ENCODE peak calls at places on chromosome 4, in seven cellular contexts. V is K562, Q is sigmoid colon, G is IMR-90, D is fibroblast of villous mesenchyme, I is coronary artery, B is cardiac muscle cell. R is an unnamed sample.

GRCh38 chr4:38568768-38569167 is 95.2 kb upstream of the KLF3 start:
- DNase-seq in V (no peak), Q (no peak), G (no peak), D (no peak), I (no peak), B (no peak), R (no peak)

GRCh38 chr4:36348403-36348938 is 67.1 kb downstream of the DTHD1 start:
- DNase-seq in V (no peak), Q (no peak), G (no peak), D (no peak), I (no peak), B (no peak), R (no peak)

GRCh38 chr4:124118061-124118460 is 594.5 kb downstream of the ANKRD50 start:
- DNase-seq in V (no peak), Q (no peak), G (no peak), D (no peak), I (no peak), B (no peak), R (peak)

GRCh38 chr4:45554423-45554822 is 569.4 kb downstream of the GABRG1 start:
- DNase-seq in V (no peak), Q (no peak), G (no peak), D (no peak), I (no peak), B (peak), R (no peak)

GRCh38 chr4:142565771-142566170 is 280.3 kb downstream of the INPP4B start:
- DNase-seq in V (no peak), Q (no peak), G (no peak), D (no peak), I (no peak), B (no peak), R (no peak)

GRCh38 chr4:2643555-2643954 is 107.1 kb downstream of the FAM193A start:
- DNase-seq in V (no peak), Q (peak), G (no peak), D (no peak), I (no peak), B (no peak), R (no peak)

GRCh38 chr4:90099795-90100194 is 27.4 kb upstream of the CCSER1 start:
- DNase-seq in V (no peak), Q (no peak), G (no peak), D (no peak), I (no peak), B (no peak), R (peak)

GRCh38 chr4:86283341-86283740 is 76.5 kb downstream of the MAPK10 start:
- DNase-seq in V (no peak), Q (no peak), G (no peak), D (no peak), I (no peak), B (peak), R (no peak)

GRCh38 chr4:119041951-119042560 is 93.6 kb upstream of the MYOZ2 start:
- DNase-seq in V (peak), Q (peak), G (peak), D (peak), I (no peak), B (peak), R (peak)

GRCh38 chr4:140004580-140005314 is 149.2 kb downstream of the MAML3 start:
- DNase-seq in V (no peak), Q (peak), G (peak), D (peak), I (no peak), B (peak), R (peak)

GRCh38 chr4:34181311-34181808 is 2063.0 kb downstream of the ARAP2 start:
- DNase-seq in V (no peak), Q (no peak), G (peak), D (peak), I (no peak), B (peak), R (peak)

GRCh38 chr4:140756292-140757219 is at the start of gene TBC1D9:
- DNase-seq in V (no peak), Q (peak), G (peak), D (peak), I (peak), B (peak), R (peak)

GRCh38 chr4:184100297-184100885 is 117.3 kb downstream of the ENPP6 start:
- DNase-seq in V (peak), Q (no peak), G (peak), D (peak), I (no peak), B (peak), R (peak)

GRCh38 chr4:175947117-175947722 is 118.4 kb upstream of the WDR17 start:
- DNase-seq in V (no peak), Q (no peak), G (peak), D (peak), I (no peak), B (peak), R (peak)

GRCh38 chr4:175951794-175952193 is 113.8 kb upstream of the WDR17 start:
- DNase-seq in V (no peak), Q (no peak), G (peak), D (no peak), I (no peak), B (no peak), R (peak)

DNA sequence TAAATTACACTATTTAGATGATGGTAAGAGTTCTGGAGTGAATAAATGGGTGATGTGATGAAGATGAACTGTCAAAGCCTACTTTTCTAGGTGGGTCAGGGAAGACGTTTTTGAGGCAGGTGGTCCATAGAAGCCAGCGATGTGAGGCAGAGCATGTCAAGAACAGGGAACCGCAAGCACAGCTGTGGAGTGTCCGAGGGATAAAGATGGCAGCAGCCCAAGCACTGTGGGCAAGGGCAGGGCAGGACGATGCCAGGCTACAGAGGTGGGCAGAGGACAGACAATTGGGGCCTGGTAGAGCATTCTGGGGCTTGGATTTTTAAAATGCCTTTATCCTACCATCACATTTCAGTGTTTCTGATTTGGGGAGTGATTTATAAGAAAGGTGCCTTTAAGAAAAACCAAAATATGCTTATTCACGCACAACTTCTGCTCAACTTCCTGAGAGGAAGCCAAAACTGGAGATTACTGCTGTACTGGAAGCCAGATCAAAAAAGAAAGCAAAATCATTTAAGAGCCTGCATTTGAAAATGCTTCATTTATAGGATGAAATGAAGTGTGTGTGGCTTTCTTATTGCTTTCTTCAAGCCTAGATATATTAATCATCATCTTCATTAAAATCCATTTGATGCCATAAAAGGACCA is 119.0 kb upstream of the WDR17 start:
- DNase-seq in V (no peak), Q (no peak), G (no peak), D (no peak), I (no peak), B (peak), R (peak)
- H3K4me3 ChIP-seq in V (no peak), Q (peak), G (no peak), D (no peak), I (peak), B (no peak), R (no peak)

GRCh38 chr4:108492816-108493595 is 127.4 kb upstream of the RPL34 start:
- DNase-seq in V (no peak), Q (no peak), G (peak), D (peak), I (no peak), B (peak), R (no peak)
- TF ChIP-seq CTCF in V (peak), Q (no peak), G (peak), D (peak), I (no peak), B (peak), R (peak)

DNA sequence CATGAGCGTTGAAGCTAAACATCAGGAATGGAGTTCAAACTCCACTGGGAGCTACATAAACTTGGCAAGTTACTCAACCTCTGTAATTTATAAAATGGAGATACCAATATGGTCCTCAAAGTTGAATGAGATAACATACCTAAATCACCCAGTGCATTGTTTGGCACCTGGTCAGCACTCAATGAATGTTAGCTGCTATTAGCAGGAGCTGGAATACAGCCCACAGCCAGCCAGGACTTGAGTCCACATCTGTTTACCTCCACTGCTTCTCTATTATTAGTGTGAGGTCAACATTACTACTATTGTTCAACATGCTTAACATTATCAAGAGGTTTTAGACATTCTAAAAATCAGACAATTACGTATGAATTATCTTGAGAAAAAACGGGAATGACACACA is 97.8 kb downstream of the NR3C2 start:
- DNase-seq in V (no peak), Q (no peak), G (no peak), D (no peak), I (no peak), B (no peak), R (no peak)
- H3K4me3 ChIP-seq in V (no peak), Q (no peak), G (no peak), D (no peak), I (no peak), B (no peak), R (no peak)

GRCh38 chr4:61493041-61493440 is 292.9 kb downstream of the ADGRL3 start:
- DNase-seq in V (no peak), Q (no peak), G (no peak), D (no peak), I (no peak), B (no peak), R (no peak)

GRCh38 chr4:61493470-61493869 is 293.3 kb downstream of the ADGRL3 start:
- DNase-seq in V (no peak), Q (no peak), G (no peak), D (no peak), I (no peak), B (no peak), R (no peak)

DNA sequence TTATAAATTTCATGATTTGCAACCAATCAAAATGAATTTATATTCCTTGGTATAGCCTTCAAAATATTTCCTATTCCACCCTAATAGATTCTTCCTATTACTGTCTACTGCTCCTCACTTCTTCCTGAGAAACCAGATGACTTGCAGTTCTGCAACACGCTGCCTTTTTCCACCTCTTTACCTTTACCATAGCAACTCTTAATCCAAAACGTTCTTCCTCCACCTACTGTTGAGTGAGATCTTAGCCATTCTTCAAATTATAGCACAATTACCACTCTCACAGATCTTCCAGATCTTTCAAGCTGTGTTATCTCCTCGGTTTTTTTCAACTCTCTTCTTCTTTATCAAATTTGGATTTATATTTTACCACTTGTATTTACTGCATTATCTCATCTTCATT is 289.8 kb downstream of the ADGRL3 start:
- DNase-seq in V (no peak), Q (no peak), G (no peak), D (no peak), I (no peak), B (no peak), R (no peak)
- TF ChIP-seq CTCF in V (no peak), Q (no peak), G (no peak), D (no peak), I (no peak), B (no peak), R (no peak)

GRCh38 chr4:6640292-6641163 is at the start of gene MRFAP1:
- DNase-seq in V (peak), Q (peak), G (peak), D (peak), I (peak), B (peak), R (peak)

GRCh38 chr4:6641164-6641970 is 882 bp downstream of the MRFAP1 start:
- DNase-seq in V (peak), Q (no peak), G (peak), D (peak), I (peak), B (peak), R (peak)

GRCh38 chr4:6641971-6642320 is 1.5 kb downstream of the MRFAP1 start:
- DNase-seq in V (no peak), Q (no peak), G (peak), D (peak), I (no peak), B (no peak), R (peak)

GRCh38 chr4:6644792-6645530 is 4.5 kb downstream of the MRFAP1 start:
- DNase-seq in V (peak), Q (no peak), G (no peak), D (no peak), I (no peak), B (no peak), R (no peak)

GRCh38 chr4:6643141-6643847 is 2.8 kb downstream of the MRFAP1 start:
- DNase-seq in V (no peak), Q (no peak), G (no peak), D (no peak), I (no peak), B (no peak), R (no peak)
- H3K4me3 ChIP-seq in V (no peak), Q (no peak), G (no peak), D (no peak), I (peak), B (no peak), R (no peak)

GRCh38 chr4:48269861-48270515 is 350 bp upstream of the TEC start:
- DNase-seq in V (peak), Q (peak), G (peak), D (peak), I (peak), B (peak), R (peak)
- TF ChIP-seq CTCF in V (peak), Q (peak), G (no peak), D (peak), I (no peak), B (peak), R (peak)

DNA sequence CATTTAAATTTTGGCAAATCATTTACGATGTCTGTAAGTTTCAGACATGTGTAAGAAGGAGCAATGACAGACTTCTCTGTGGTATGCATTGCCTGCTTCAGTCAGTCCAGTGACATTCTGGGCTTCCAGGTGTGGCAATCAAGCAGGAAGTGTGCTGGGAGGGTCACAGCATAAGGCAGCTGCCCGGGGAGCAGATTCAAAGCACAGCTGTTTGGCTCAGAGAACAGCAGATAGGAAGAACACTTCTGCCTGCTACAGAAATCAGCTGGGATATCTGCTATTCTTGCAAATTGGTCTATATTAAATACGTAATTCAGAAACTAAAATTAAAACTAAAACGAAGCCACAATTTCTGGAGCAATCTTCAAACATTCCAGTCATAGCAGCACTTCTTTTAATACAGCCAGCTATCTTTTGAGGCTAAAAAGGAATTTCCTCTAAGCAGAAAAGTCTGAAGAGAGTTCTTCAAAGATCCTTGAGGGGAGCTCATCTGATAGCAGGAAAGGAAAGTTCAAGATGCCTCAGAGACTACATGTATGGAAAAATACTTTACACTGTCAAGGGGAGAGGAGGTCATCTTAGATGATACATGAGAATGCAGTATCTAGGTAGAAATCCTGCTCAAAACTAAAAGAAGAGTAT is 47.4 kb upstream of the GALNT7 start:
- DNase-seq in V (peak), Q (no peak), G (peak), D (peak), I (no peak), B (peak), R (peak)
- H3K4me3 ChIP-seq in V (no peak), Q (no peak), G (no peak), D (no peak), I (no peak), B (no peak), R (no peak)

GRCh38 chr4:136864580-136865185 is 667.6 kb downstream of the PCDH18 start:
- DNase-seq in V (peak), Q (no peak), G (peak), D (peak), I (no peak), B (peak), R (peak)
- TF ChIP-seq CTCF in V (peak), Q (peak), G (peak), D (peak), I (peak), B (peak), R (peak)

R was measured in cardiac fibroblast.